ENCODE peak calls at places on chromosomes 5 and 9, in four cellular contexts. P, O, H and S are unnamed samples.

GRCh38 chr5:66987949-66988838 is 208.4 kb downstream of the CD180 start:
- DNase-seq in O (peak), H (no peak), P (peak), S (no peak)

GRCh38 chr5:32059779-32060178 is 114.3 kb downstream of the GOLPH3 start:
- DNase-seq in P (no peak), O (no peak), H (no peak), S (no peak)

GRCh38 chr5:40240111-40240510 is 439.6 kb upstream of the PTGER4 start:
- DNase-seq in P (no peak), O (no peak), H (no peak), S (no peak)

GRCh38 chr5:117454716-117455212 is 880.1 kb upstream of the SEMA6A start:
- DNase-seq in O (peak), H (peak), P (peak), S (peak)

GRCh38 chr9:28668158-28668557 is 1094.9 kb upstream of the C9orf72 start:
- DNase-seq in P (no peak), O (no peak), H (no peak), S (no peak)

GRCh38 chr5:16935271-16936149 is 578 bp downstream of the MYO10 start:
- DNase-seq in P (no peak), O (peak), H (no peak), S (peak)

GRCh38 chr5:150801117-150801927 is 22.8 kb downstream of the SMIM3 start:
- DNase-seq in H (no peak), P (peak), O (peak), S (no peak)

GRCh38 chr5:62093981-62094380 is 212.0 kb upstream of the KIF2A start:
- DNase-seq in O (peak), H (no peak), P (no peak), S (no peak)

GRCh38 chr9:37342493-37342892 is 80.0 kb upstream of the GRHPR start:
- DNase-seq in O (no peak), P (no peak), H (no peak), S (no peak)

GRCh38 chr9:76655121-76655531 is 109.1 kb upstream of the PCA3 start:
- DNase-seq in O (no peak), H (no peak), P (no peak), S (no peak)

GRCh38 chr5:56985941-56986630 is 34.2 kb upstream of the MIER3 start:
- DNase-seq in O (no peak), H (no peak), P (no peak), S (no peak)

GRCh38 chr5:128681096-128681495 is 143.1 kb upstream of the FBN2 start:
- DNase-seq in P (no peak), O (no peak), H (no peak), S (no peak)

GRCh38 chr5:66807743-66808142 is 211.6 kb downstream of the MAST4 start:
- DNase-seq in P (peak), H (no peak), O (no peak), S (no peak)

GRCh38 chr9:117723986-117724654 is 19.9 kb downstream of the TLR4 start:
- DNase-seq in P (no peak), H (no peak), O (no peak), S (no peak)
- TF ChIP-seq YY1 in P (no peak), H (no peak), O (no peak), S (no peak)

GRCh38 chr5:75156585-75156984 is 80.1 kb downstream of the ANKRD31 start:
- DNase-seq in O (no peak), H (no peak), P (peak), S (no peak)

GRCh38 chr5:75152861-75153260 is 83.8 kb downstream of the ANKRD31 start:
- DNase-seq in H (no peak), P (no peak), O (no peak), S (no peak)
- TF ChIP-seq BRCA1 in H (no peak), P (no peak), O (no peak), S (no peak)

GRCh38 chr5:175531361-175531760 is 53.0 kb downstream of the SFXN1 start:
- DNase-seq in P (no peak), O (no peak), H (no peak), S (no peak)
- TF ChIP-seq YY1 in P (no peak), O (no peak), H (no peak), S (no peak)

DNA sequence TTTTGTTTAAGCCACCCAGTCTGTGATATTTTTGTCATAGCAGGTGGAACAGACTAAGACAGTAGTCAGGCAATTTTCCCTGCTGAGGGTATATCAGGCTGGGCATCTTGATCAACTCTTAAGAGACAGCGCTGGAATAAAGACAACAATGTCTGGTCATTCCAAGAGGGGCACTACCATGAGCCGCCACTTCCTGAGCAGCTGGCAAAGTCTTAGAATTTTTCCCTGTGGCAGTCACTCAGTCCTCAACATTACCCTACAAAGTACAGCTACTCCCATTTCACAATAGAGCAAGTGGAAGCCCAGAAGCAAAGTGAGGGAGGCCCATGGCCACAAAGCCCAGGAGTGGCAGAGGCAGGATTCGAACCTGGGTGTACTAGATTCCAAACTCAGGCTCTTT is 74.8 kb downstream of the SH3PXD2B start:
- DNase-seq in O (no peak), P (no peak), H (no peak), S (no peak)
- TF ChIP-seq BRCA1 in O (no peak), P (no peak), H (no peak), S (no peak)

GRCh38 chr5:120252839-120253238 is 211.3 kb upstream of the PRR16 start:
- DNase-seq in O (no peak), H (no peak), P (no peak), S (no peak)

GRCh38 chr5:120251898-120252297 is 212.2 kb upstream of the PRR16 start:
- DNase-seq in H (no peak), P (no peak), O (no peak), S (no peak)

GRCh38 chr5:120256376-120256775 is 207.7 kb upstream of the PRR16 start:
- DNase-seq in O (no peak), P (no peak), H (no peak), S (no peak)

GRCh38 chr5:120255214-120255613 is 208.9 kb upstream of the PRR16 start:
- DNase-seq in O (no peak), H (no peak), P (no peak), S (no peak)

GRCh38 chr5:120254385-120254784 is 209.7 kb upstream of the PRR16 start:
- DNase-seq in P (no peak), H (no peak), O (no peak), S (no peak)
- TF ChIP-seq YY1 in P (no peak), H (no peak), O (no peak), S (no peak)

GRCh38 chr5:135207866-135208265 is 173.8 kb upstream of the PITX1 start:
- DNase-seq in O (no peak), P (no peak), H (no peak), S (no peak)
- TF ChIP-seq BRCA1 in O (no peak), P (no peak), H (no peak), S (no peak)